ENCODE peak calls at places on chromosomes 2 and 18, in five cellular contexts. G is psoas muscle; T is activated naive CD4-positive, alpha-beta T cell; A is COR-L47; K is B cell. P is an unnamed sample.

GRCh38 chr2:235493775-235494715 is at the start of gene AGAP1:
- DNase-seq in K (no peak), G (peak), A (peak), T (no peak), P (peak)

GRCh38 chr2:202116686-202117085 is 43.6 kb downstream of the KIAA2012 start:
- DNase-seq in T (no peak), G (no peak), A (no peak), K (no peak), P (no peak)

GRCh38 chr2:99819766-99820165 is 322.6 kb downstream of the AFF3 start:
- DNase-seq in A (no peak), G (no peak), T (no peak), K (no peak), P (no peak)

GRCh38 chr2:67048314-67048713 is 348.8 kb upstream of the ETAA1 start:
- DNase-seq in G (no peak), T (no peak), A (no peak), K (no peak), P (no peak)

GRCh38 chr18:46169464-46169941 is 65.3 kb downstream of the HAUS1 start:
- DNase-seq in G (no peak), K (no peak), T (no peak), A (no peak), P (no peak)

GRCh38 chr18:8400825-8401224 is 208.4 kb upstream of the RAB12 start:
- DNase-seq in A (no peak), T (no peak), G (no peak), K (no peak), P (no peak)

GRCh38 chr2:150621800-150622199 is 134.3 kb upstream of the RND3 start:
- DNase-seq in K (no peak), T (no peak), G (no peak), A (no peak), P (no peak)

GRCh38 chr2:120218181-120218580 is 5.0 kb downstream of the TMEM185B start:
- DNase-seq in G (no peak), T (no peak), K (no peak), A (no peak), P (no peak)

GRCh38 chr2:236659758-236660150 is 90.1 kb downstream of the ACKR3 start:
- DNase-seq in G (no peak), K (no peak), A (no peak), T (no peak), P (no peak)

GRCh38 chr2:153145470-153145869 is 333.1 kb downstream of the RPRM start:
- DNase-seq in K (no peak), G (no peak), A (peak), T (no peak), P (no peak)

GRCh38 chr2:5693288-5694015 is 1.3 kb downstream of the SOX11 start:
- DNase-seq in G (no peak), K (no peak), T (no peak), A (peak), P (no peak)

GRCh38 chr2:216540920-216541319 is 42.3 kb downstream of the RPL37A start:
- DNase-seq in K (no peak), A (no peak), G (no peak), T (no peak), P (no peak)

GRCh38 chr2:174003635-174004310 is 38.6 kb upstream of the SP3 start:
- DNase-seq in T (no peak), A (no peak), G (no peak), K (no peak), P (no peak)

GRCh38 chr2:232587527-232587926 is 37.0 kb downstream of the EIF4E2 start:
- DNase-seq in T (no peak), G (no peak), K (no peak), A (no peak), P (no peak)

GRCh38 chr2:111226797-111227700 is 106.3 kb downstream of the BCL2L11 start:
- DNase-seq in G (no peak), K (no peak), A (no peak), T (no peak), P (no peak)

GRCh38 chr2:232515599-232515998 is 4.6 kb upstream of the PRSS56 start:
- DNase-seq in T (no peak), G (no peak), A (no peak), K (no peak), P (no peak)

GRCh38 chr2:31414601-31415241 is at the start of gene XDH:
- DNase-seq in A (peak), K (no peak), T (no peak), G (no peak), P (no peak)

GRCh38 chr2:47008381-47009280 is 93.0 kb upstream of the MCFD2 start:
- DNase-seq in K (no peak), G (peak), T (no peak), A (peak), P (no peak)